ENCODE peak calls at places on chromosomes 12 and 14, in nine cellular contexts. One of them, this sample, is unnamed.
A peak's percentile ranks its signal among the peaks of the same experiment; 100 is the strongest.

GRCh38 chr14:35342160-35343010 is 50.2 kb downstream of the PSMA6 start:
- DNase-seq in PC-3: no peak
- DNase-seq in suprapubic skin: no peak
- DNase-seq in OCI-LY7: no peak
- DNase-seq in hepatocyte: no peak
- DNase-seq in BE2C: no peak
- DNase-seq in endothelial cell of umbilical vein: no peak
- DNase-seq in heart right ventricle: peak; percentile 60
- DNase-seq in left ventricle myocardium inferior: peak; percentile 67
- DNase-seq in this sample: no peak

GRCh38 chr12:40314927-40315326 is 90.1 kb downstream of the LRRK2 start:
- DNase-seq in PC-3: no peak
- DNase-seq in suprapubic skin: no peak
- DNase-seq in OCI-LY7: peak; percentile 67
- DNase-seq in hepatocyte: no peak
- DNase-seq in BE2C: no peak
- DNase-seq in endothelial cell of umbilical vein: no peak
- DNase-seq in heart right ventricle: no peak
- DNase-seq in left ventricle myocardium inferior: no peak
- DNase-seq in this sample: no peak

GRCh38 chr12:110370732-110371141 is 32.8 kb downstream of the ANAPC7 start:
- DNase-seq in PC-3: no peak
- DNase-seq in suprapubic skin: peak; percentile 72
- DNase-seq in OCI-LY7: peak; percentile 75
- DNase-seq in hepatocyte: no peak
- DNase-seq in BE2C: no peak
- DNase-seq in endothelial cell of umbilical vein: no peak
- DNase-seq in heart right ventricle: no peak
- DNase-seq in left ventricle myocardium inferior: no peak
- DNase-seq in this sample: no peak

GRCh38 chr12:105281694-105282049 is 45.7 kb upstream of the APPL2 start:
- DNase-seq in PC-3: peak; percentile 32
- DNase-seq in suprapubic skin: no peak
- DNase-seq in OCI-LY7: no peak
- DNase-seq in hepatocyte: peak; percentile 31
- DNase-seq in BE2C: no peak
- DNase-seq in endothelial cell of umbilical vein: no peak
- DNase-seq in heart right ventricle: no peak
- DNase-seq in left ventricle myocardium inferior: no peak
- DNase-seq in this sample: peak; percentile 68

GRCh38 chr12:132025526-132025925 is 75.8 kb downstream of the EP400 start:
- DNase-seq in PC-3: no peak
- DNase-seq in suprapubic skin: no peak
- DNase-seq in OCI-LY7: no peak
- DNase-seq in hepatocyte: no peak
- DNase-seq in BE2C: no peak
- DNase-seq in endothelial cell of umbilical vein: no peak
- DNase-seq in heart right ventricle: no peak
- DNase-seq in left ventricle myocardium inferior: no peak
- DNase-seq in this sample: no peak

GRCh38 chr12:95634622-95635621 is 83.6 kb upstream of the USP44 start:
- DNase-seq in PC-3: peak; percentile 58
- DNase-seq in suprapubic skin: no peak
- DNase-seq in OCI-LY7: no peak
- DNase-seq in hepatocyte: peak; percentile 47
- DNase-seq in BE2C: peak; percentile 44
- DNase-seq in endothelial cell of umbilical vein: peak; percentile 100
- DNase-seq in heart right ventricle: no peak
- DNase-seq in left ventricle myocardium inferior: no peak
- DNase-seq in this sample: peak; percentile 94

GRCh38 chr12:108939594-108939993 is 59.7 kb downstream of the DAO start:
- DNase-seq in PC-3: peak; percentile 37
- DNase-seq in suprapubic skin: no peak
- DNase-seq in OCI-LY7: peak; percentile 76
- DNase-seq in hepatocyte: peak; percentile 34
- DNase-seq in BE2C: no peak
- DNase-seq in endothelial cell of umbilical vein: peak; percentile 10
- DNase-seq in heart right ventricle: peak; percentile 12
- DNase-seq in left ventricle myocardium inferior: no peak
- DNase-seq in this sample: peak; percentile 22

GRCh38 chr12:5797661-5798060 is 147.4 kb downstream of the ANO2 start:
- DNase-seq in PC-3: no peak
- DNase-seq in suprapubic skin: no peak
- DNase-seq in OCI-LY7: no peak
- DNase-seq in hepatocyte: no peak
- DNase-seq in BE2C: no peak
- DNase-seq in endothelial cell of umbilical vein: no peak
- DNase-seq in heart right ventricle: no peak
- DNase-seq in left ventricle myocardium inferior: no peak
- DNase-seq in this sample: no peak

GRCh38 chr12:12836571-12836970 is 23.4 kb downstream of the DDX47 start:
- DNase-seq in PC-3: no peak
- DNase-seq in suprapubic skin: no peak
- DNase-seq in OCI-LY7: no peak
- DNase-seq in hepatocyte: no peak
- DNase-seq in BE2C: no peak
- DNase-seq in endothelial cell of umbilical vein: no peak
- DNase-seq in heart right ventricle: no peak
- DNase-seq in left ventricle myocardium inferior: no peak
- DNase-seq in this sample: peak; percentile 86

GRCh38 chr14:65377576-65377975 is 35.0 kb upstream of the FUT8 start:
- DNase-seq in PC-3: no peak
- DNase-seq in suprapubic skin: no peak
- DNase-seq in OCI-LY7: no peak
- DNase-seq in hepatocyte: no peak
- DNase-seq in BE2C: no peak
- DNase-seq in endothelial cell of umbilical vein: no peak
- DNase-seq in heart right ventricle: no peak
- DNase-seq in left ventricle myocardium inferior: no peak
- DNase-seq in this sample: no peak

GRCh38 chr14:105351410-105351809 is 36.9 kb downstream of the PACS2 start:
- DNase-seq in PC-3: no peak
- DNase-seq in suprapubic skin: no peak
- DNase-seq in OCI-LY7: no peak
- DNase-seq in hepatocyte: no peak
- DNase-seq in BE2C: no peak
- DNase-seq in endothelial cell of umbilical vein: no peak
- DNase-seq in heart right ventricle: no peak
- DNase-seq in left ventricle myocardium inferior: no peak
- DNase-seq in this sample: no peak

GRCh38 chr12:21296751-21297406 is 37.8 kb downstream of the SLCO1A2 start:
- DNase-seq in PC-3: peak; percentile 19
- DNase-seq in suprapubic skin: no peak
- DNase-seq in OCI-LY7: peak; percentile 25
- DNase-seq in hepatocyte: peak; percentile 18
- DNase-seq in BE2C: no peak
- DNase-seq in endothelial cell of umbilical vein: peak; percentile 13
- DNase-seq in heart right ventricle: no peak
- DNase-seq in left ventricle myocardium inferior: no peak
- DNase-seq in this sample: no peak

GRCh38 chr14:25003537-25003936 is 46.4 kb downstream of the STXBP6 start:
- DNase-seq in PC-3: peak; percentile 26
- DNase-seq in suprapubic skin: no peak
- DNase-seq in OCI-LY7: no peak
- DNase-seq in hepatocyte: no peak
- DNase-seq in BE2C: no peak
- DNase-seq in endothelial cell of umbilical vein: no peak
- DNase-seq in heart right ventricle: peak; percentile 23
- DNase-seq in left ventricle myocardium inferior: no peak
- DNase-seq in this sample: no peak

GRCh38 chr14:89351364-89351957 is 65.6 kb downstream of the FOXN3 start:
- DNase-seq in PC-3: no peak
- DNase-seq in suprapubic skin: no peak
- DNase-seq in OCI-LY7: peak; percentile 83
- DNase-seq in hepatocyte: peak; percentile 51
- DNase-seq in BE2C: no peak
- DNase-seq in endothelial cell of umbilical vein: peak; percentile 51
- DNase-seq in heart right ventricle: no peak
- DNase-seq in left ventricle myocardium inferior: no peak
- DNase-seq in this sample: no peak

GRCh38 chr12:132029503-132030300 is 80.0 kb downstream of the EP400 start:
- DNase-seq in PC-3: peak; percentile 40
- DNase-seq in suprapubic skin: no peak
- DNase-seq in OCI-LY7: no peak
- DNase-seq in hepatocyte: no peak
- DNase-seq in BE2C: no peak
- DNase-seq in endothelial cell of umbilical vein: no peak
- DNase-seq in heart right ventricle: no peak
- DNase-seq in left ventricle myocardium inferior: no peak
- DNase-seq in this sample: no peak

GRCh38 chr14:80356413-80356812 is 145.1 kb upstream of the DIO2 start:
- DNase-seq in PC-3: peak; percentile 49
- DNase-seq in suprapubic skin: no peak
- DNase-seq in OCI-LY7: peak; percentile 3
- DNase-seq in hepatocyte: peak; percentile 16
- DNase-seq in BE2C: no peak
- DNase-seq in endothelial cell of umbilical vein: peak; percentile 27
- DNase-seq in heart right ventricle: no peak
- DNase-seq in left ventricle myocardium inferior: no peak
- DNase-seq in this sample: no peak

GRCh38 chr12:40942326-40942725 is 245.8 kb upstream of the PDZRN4 start:
- DNase-seq in PC-3: no peak
- DNase-seq in suprapubic skin: no peak
- DNase-seq in OCI-LY7: no peak
- DNase-seq in hepatocyte: peak; percentile 14
- DNase-seq in BE2C: no peak
- DNase-seq in endothelial cell of umbilical vein: no peak
- DNase-seq in heart right ventricle: no peak
- DNase-seq in left ventricle myocardium inferior: no peak
- DNase-seq in this sample: no peak

GRCh38 chr14:63764103-63764502 is 36.2 kb upstream of the SGPP1 start:
- DNase-seq in PC-3: no peak
- DNase-seq in suprapubic skin: no peak
- DNase-seq in OCI-LY7: no peak
- DNase-seq in hepatocyte: no peak
- DNase-seq in BE2C: no peak
- DNase-seq in endothelial cell of umbilical vein: no peak
- DNase-seq in heart right ventricle: no peak
- DNase-seq in left ventricle myocardium inferior: no peak
- DNase-seq in this sample: no peak

DNA sequence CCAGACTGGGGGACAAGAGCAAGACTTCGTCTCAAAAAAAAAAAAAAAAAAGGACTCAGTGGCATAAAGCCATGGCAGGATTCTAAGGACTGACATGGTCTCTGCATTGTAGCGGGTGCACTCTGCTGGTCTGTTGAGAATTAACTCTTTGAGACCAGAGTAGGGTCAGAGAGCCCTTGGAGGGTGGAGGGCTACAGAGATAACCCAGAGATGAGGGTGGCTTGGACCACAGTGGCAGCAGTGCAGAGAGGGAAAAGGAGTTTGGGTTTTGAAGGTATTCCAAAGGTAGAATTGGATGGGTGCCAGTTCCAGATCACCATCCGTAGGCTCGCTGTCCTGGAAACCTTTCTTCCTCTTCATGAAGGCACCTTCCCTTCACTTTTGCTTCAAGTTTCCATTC is 14.3 kb upstream of the DYNC1H1 start:
- DNase-seq in PC-3: no peak
- DNase-seq in suprapubic skin: peak; percentile 18
- DNase-seq in OCI-LY7: peak; percentile 47
- DNase-seq in hepatocyte: no peak
- DNase-seq in BE2C: no peak
- DNase-seq in endothelial cell of umbilical vein: no peak
- DNase-seq in heart right ventricle: no peak
- DNase-seq in left ventricle myocardium inferior: no peak
- DNase-seq in this sample: no peak
- H3K9me3 ChIP-seq in PC-3: no peaks in the 10 kb centered on the region
- H3K9me3 ChIP-seq in suprapubic skin: no peaks in the 10 kb centered on the region
- H3K9me3 ChIP-seq in OCI-LY7: no peaks in the 10 kb centered on the region
- H3K9me3 ChIP-seq in hepatocyte: no peaks in the 10 kb centered on the region
- H3K9me3 ChIP-seq in BE2C: no peaks in the 10 kb centered on the region
- H3K9me3 ChIP-seq in endothelial cell of umbilical vein: no peaks in the 10 kb centered on the region
- H3K9me3 ChIP-seq in heart right ventricle: no peaks in the 10 kb centered on the region
- H3K9me3 ChIP-seq in left ventricle myocardium inferior: no peaks in the 10 kb centered on the region
- H3K9me3 ChIP-seq in this sample: no peaks in the 10 kb centered on the region

DNA sequence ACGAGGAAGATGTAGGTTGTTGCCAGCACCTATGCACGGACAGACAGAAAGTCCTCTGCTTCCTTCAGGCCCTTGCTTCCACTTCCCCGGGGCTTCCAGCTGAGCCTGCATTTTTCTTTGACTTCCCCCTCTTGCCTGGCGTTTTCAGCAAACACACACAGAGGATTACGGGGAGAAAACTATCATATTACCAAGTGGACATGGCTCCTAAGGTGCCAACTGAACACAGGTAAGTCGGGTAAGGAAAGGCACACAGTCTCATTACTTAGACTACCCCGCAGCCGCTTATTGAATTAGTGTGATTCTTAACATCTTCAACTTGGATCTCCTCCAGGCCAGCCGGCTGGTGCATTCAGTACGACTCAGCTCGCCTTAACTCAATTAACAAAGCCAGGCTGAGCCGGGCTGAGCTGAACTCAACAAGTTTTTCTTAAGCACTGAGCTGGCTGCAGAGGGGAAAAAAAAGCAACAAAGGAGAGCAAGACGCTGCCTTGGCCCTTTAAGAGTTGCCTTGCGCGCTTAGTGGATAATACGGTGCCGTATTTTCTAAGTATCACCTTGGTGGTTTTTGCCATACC is 19.2 kb upstream of the MAP1LC3B2 start:
- DNase-seq in PC-3: peak; percentile 55
- DNase-seq in suprapubic skin: no peak
- DNase-seq in OCI-LY7: no peak
- DNase-seq in hepatocyte: peak; percentile 62
- DNase-seq in BE2C: peak; percentile 88
- DNase-seq in endothelial cell of umbilical vein: peak; percentile 14
- DNase-seq in heart right ventricle: no peak
- DNase-seq in left ventricle myocardium inferior: peak; percentile 53
- DNase-seq in this sample: peak; percentile 35
- H3K4me3 ChIP-seq in PC-3: peak overlapping the region; percentile 6
- H3K4me3 ChIP-seq in suprapubic skin: no peak overlapping the region
- H3K4me3 ChIP-seq in OCI-LY7: no peak overlapping the region
- H3K4me3 ChIP-seq in hepatocyte: no peak overlapping the region
- H3K4me3 ChIP-seq in BE2C: peak overlapping the region; percentile 34
- H3K4me3 ChIP-seq in endothelial cell of umbilical vein: no peak overlapping the region
- H3K4me3 ChIP-seq in heart right ventricle: no peak overlapping the region
- H3K4me3 ChIP-seq in left ventricle myocardium inferior: no peak overlapping the region
- H3K4me3 ChIP-seq in this sample: no peak overlapping the region

DNA sequence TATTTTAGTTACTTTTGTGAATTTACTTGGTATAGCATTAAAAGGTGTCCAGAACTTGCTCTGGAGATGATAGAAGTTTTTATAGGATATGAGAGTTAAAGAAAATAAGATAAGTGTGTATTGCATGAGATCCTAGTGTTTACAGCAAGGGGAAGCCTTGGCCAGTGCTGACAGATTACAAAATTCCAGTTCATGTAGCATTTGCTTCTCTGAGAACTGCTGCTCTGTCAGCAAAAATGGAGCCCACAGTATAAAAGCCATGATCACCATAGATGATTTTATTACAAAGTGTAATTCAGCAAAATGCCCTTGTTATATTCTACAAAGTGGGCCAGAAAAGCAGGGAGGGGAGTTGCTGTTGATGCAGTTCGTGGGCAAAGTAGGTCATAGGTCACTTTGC is 40.0 kb upstream of the ATF1 start:
- DNase-seq in PC-3: no peak
- DNase-seq in suprapubic skin: no peak
- DNase-seq in OCI-LY7: no peak
- DNase-seq in hepatocyte: no peak
- DNase-seq in BE2C: no peak
- DNase-seq in endothelial cell of umbilical vein: no peak
- DNase-seq in heart right ventricle: no peak
- DNase-seq in left ventricle myocardium inferior: no peak
- DNase-seq in this sample: no peak
- H3K36me3 ChIP-seq in PC-3: peaks cover 56% of the 10 kb centered on the region
- H3K36me3 ChIP-seq in suprapubic skin: peaks cover 98% of the 10 kb centered on the region
- H3K36me3 ChIP-seq in OCI-LY7: peaks cover 67% of the 10 kb centered on the region
- H3K36me3 ChIP-seq in hepatocyte: no peaks in the 10 kb centered on the region
- H3K36me3 ChIP-seq in BE2C: peaks cover 54% of the 10 kb centered on the region
- H3K36me3 ChIP-seq in endothelial cell of umbilical vein: peaks cover 15% of the 10 kb centered on the region
- H3K36me3 ChIP-seq in heart right ventricle: peaks cover 98% of the 10 kb centered on the region
- H3K36me3 ChIP-seq in left ventricle myocardium inferior: peaks cover 83% of the 10 kb centered on the region
- H3K36me3 ChIP-seq in this sample: peaks cover 13% of the 10 kb centered on the region

GRCh38 chr12:126157575-126157966 is 1092.3 kb downstream of the AACS start:
- DNase-seq in PC-3: no peak
- DNase-seq in suprapubic skin: no peak
- DNase-seq in OCI-LY7: no peak
- DNase-seq in hepatocyte: no peak
- DNase-seq in BE2C: no peak
- DNase-seq in endothelial cell of umbilical vein: no peak
- DNase-seq in heart right ventricle: no peak
- DNase-seq in left ventricle myocardium inferior: no peak
- DNase-seq in this sample: no peak
- H3K9me3 ChIP-seq in PC-3: no peaks in the 10 kb centered on the region
- H3K9me3 ChIP-seq in suprapubic skin: no peaks in the 10 kb centered on the region
- H3K9me3 ChIP-seq in OCI-LY7: no peaks in the 10 kb centered on the region
- H3K9me3 ChIP-seq in hepatocyte: no peaks in the 10 kb centered on the region
- H3K9me3 ChIP-seq in BE2C: no peaks in the 10 kb centered on the region
- H3K9me3 ChIP-seq in endothelial cell of umbilical vein: peaks cover 6% of the 10 kb centered on the region
- H3K9me3 ChIP-seq in heart right ventricle: no peaks in the 10 kb centered on the region
- H3K9me3 ChIP-seq in left ventricle myocardium inferior: no peaks in the 10 kb centered on the region
- H3K9me3 ChIP-seq in this sample: no peaks in the 10 kb centered on the region

This sample was measured in small intestine.